ENCODE peak calls at places on chromosomes 12 and 14, in five cellular contexts. M, V, R, Q and O are unnamed samples.

GRCh38 chr14:75989134-75989533 is 3.6 kb downstream of the IFT43 start:
- DNase-seq in M (no peak), V (peak; percentile 11), R (peak; percentile 95), Q (no peak), O (peak; percentile 84)

GRCh38 chr12:113655919-113656318 is 184.2 kb upstream of the LHX5 start:
- DNase-seq in M (no peak), V (no peak), R (no peak), Q (peak; percentile 13), O (no peak)

GRCh38 chr14:23183479-23183878 is at the start of gene SLC7A8:
- DNase-seq in M (no peak), V (no peak), R (no peak), Q (peak; percentile 79), O (no peak)

GRCh38 chr12:89413234-89413633 is 60.9 kb upstream of the DUSP6 start:
- DNase-seq in M (no peak), V (no peak), R (no peak), Q (no peak), O (no peak)

GRCh38 chr12:64781374-64782029 is 22.3 kb upstream of the GNS start:
- DNase-seq in M (no peak), V (no peak), R (no peak), Q (peak; percentile 43), O (no peak)

GRCh38 chr12:89768586-89769482 is 60.2 kb upstream of the ATP2B1 start:
- DNase-seq in M (no peak), V (peak; percentile 92), R (peak; percentile 99), Q (no peak), O (peak; percentile 7)

GRCh38 chr12:53551889-53552291 is 44.6 kb upstream of the NPFF start:
- DNase-seq in M (no peak), V (no peak), R (no peak), Q (no peak), O (no peak)

GRCh38 chr14:87601011-87601410 is 392.0 kb downstream of the GALC start:
- DNase-seq in M (no peak), V (no peak), R (no peak), Q (no peak), O (no peak)

GRCh38 chr14:87156878-87157277 is 836.1 kb downstream of the GALC start:
- DNase-seq in M (no peak), V (no peak), R (no peak), Q (no peak), O (no peak)

GRCh38 chr12:91274886-91275285 is 92.3 kb upstream of the DCN start:
- DNase-seq in M (no peak), V (no peak), R (peak; percentile 61), Q (peak; percentile 77), O (no peak)

GRCh38 chr12:47813491-47814196 is 6.1 kb downstream of the HDAC7 start:
- DNase-seq in M (no peak), V (peak; percentile 37), R (peak; percentile 28), Q (no peak), O (no peak)

GRCh38 chr14:69183735-69184134 is 7.6 kb upstream of the EXD2 start:
- DNase-seq in M (no peak), V (no peak), R (peak; percentile 2), Q (no peak), O (peak; percentile 15)

GRCh38 chr14:37594916-37595808 is at the start of the genes FOXA1 and TTC6:
- DNase-seq in M (no peak), V (no peak), R (peak; percentile 7), Q (peak; percentile 78), O (peak; percentile 96)

GRCh38 chr12:19757317-19757877 is 318.1 kb downstream of the AEBP2 start:
- DNase-seq in M (no peak), V (peak; percentile 33), R (peak; percentile 63), Q (peak; percentile 17), O (no peak)

GRCh38 chr12:6200266-6201198 is at the start of gene CD9:
- DNase-seq in M (peak; percentile 6), V (no peak), R (no peak), Q (peak; percentile 16), O (no peak)

GRCh38 chr14:90810808-90811207 is 5.4 kb downstream of the TTC7B start:
- DNase-seq in M (no peak), V (no peak), R (no peak), Q (peak; percentile 99), O (peak; percentile 15)

GRCh38 chr14:52155656-52156213 is 86.9 kb upstream of the NID2 start:
- DNase-seq in M (no peak), V (no peak), R (no peak), Q (no peak), O (no peak)

GRCh38 chr12:71662861-71663560 is 637 bp downstream of the ZFC3H1 start:
- DNase-seq in M (peak; percentile 54), V (peak; percentile 49), R (peak; percentile 82), Q (peak; percentile 39), O (peak; percentile 22)

GRCh38 chr12:51000245-51000644 is 25.9 kb downstream of the SLC11A2 start:
- DNase-seq in M (no peak), V (peak; percentile 50), R (peak; percentile 58), Q (no peak), O (no peak)

GRCh38 chr14:26719514-26719913 is 121.7 kb upstream of the NOVA1 start:
- DNase-seq in M (no peak), V (no peak), R (peak; percentile 80), Q (no peak), O (peak; percentile 34)